ENCODE peak calls at places on chromosome 17, in six cellular contexts. L is heart left ventricle, A is heart right ventricle, X is brain microvascular endothelial cell, C is transverse colon, E is prostate gland. J is an unnamed sample.

GRCh38 chr17:74196541-74197310 is 6.8 kb upstream of the RPL38 start:
- DNase-seq in L (no peak), A (no peak), X (no peak), C (no peak), E (no peak), J (no peak)

GRCh38 chr17:17774009-17774881 is 62.5 kb downstream of the SREBF1 start:
- DNase-seq in L (peak; percentile 57), A (no peak), X (no peak), C (peak; percentile 83), E (peak; percentile 92), J (peak; percentile 67)

GRCh38 chr17:37361543-37361942 is 14.2 kb upstream of the C17orf78 start:
- DNase-seq in L (no peak), A (no peak), X (no peak), C (no peak), E (peak; percentile 65), J (no peak)

GRCh38 chr17:77035526-77035925 is 105.2 kb upstream of the SEC14L1 start:
- DNase-seq in L (no peak), A (no peak), X (no peak), C (no peak), E (no peak), J (no peak)

GRCh38 chr17:27944546-27945332 is 51.6 kb upstream of the LYRM9 start:
- DNase-seq in L (no peak), A (no peak), X (no peak), C (no peak), E (no peak), J (no peak)

GRCh38 chr17:28105501-28105900 is 63.0 kb downstream of the NLK start:
- DNase-seq in L (no peak), A (no peak), X (no peak), C (no peak), E (no peak), J (no peak)

GRCh38 chr17:34207572-34207971 is 47.5 kb upstream of the CCL2 start:
- DNase-seq in L (no peak), A (no peak), X (no peak), C (no peak), E (no peak), J (no peak)

GRCh38 chr17:20916383-20916782 is 126.4 kb downstream of the USP22 start:
- DNase-seq in L (no peak), A (no peak), X (no peak), C (no peak), E (no peak), J (no peak)

GRCh38 chr17:48513097-48513496 is 17.7 kb downstream of the HOXB1 start:
- DNase-seq in L (no peak), A (no peak), X (no peak), C (no peak), E (no peak), J (no peak)

GRCh38 chr17:41101586-41102259 is at the start of gene KRTAP4-16:
- DNase-seq in L (no peak), A (no peak), X (no peak), C (no peak), E (no peak), J (no peak)

GRCh38 chr17:3034578-3034920 is 28.9 kb downstream of the OR1D5 start:
- DNase-seq in L (no peak), A (no peak), X (no peak), C (no peak), E (no peak), J (no peak)

GRCh38 chr17:410674-411401 is 58.2 kb upstream of the RPH3AL start:
- DNase-seq in L (no peak), A (no peak), X (no peak), C (peak; percentile 30), E (no peak), J (no peak)

GRCh38 chr17:75853410-75853809 is 1.7 kb downstream of the WBP2 start:
- DNase-seq in L (no peak), A (no peak), X (peak; percentile 86), C (no peak), E (no peak), J (no peak)

GRCh38 chr17:43389022-43389947 is 9.5 kb upstream of the ARL4D start:
- DNase-seq in L (peak; percentile 90), A (peak; percentile 76), X (peak; percentile 80), C (peak; percentile 87), E (peak; percentile 80), J (peak; percentile 92)

GRCh38 chr17:19383681-19384470 is 3.1 kb downstream of the MFAP4 start:
- DNase-seq in L (peak; percentile 63), A (peak; percentile 35), X (no peak), C (no peak), E (no peak), J (no peak)

GRCh38 chr17:47119746-47120520 is 69.2 kb downstream of the CDC27 start:
- DNase-seq in L (no peak), A (no peak), X (no peak), C (no peak), E (no peak), J (no peak)

GRCh38 chr17:72104164-72104862 is 16.5 kb upstream of the SOX9 start:
- DNase-seq in L (no peak), A (peak; percentile 27), X (no peak), C (no peak), E (no peak), J (peak; percentile 37)

GRCh38 chr17:64160378-64160777 is 30.4 kb upstream of the ERN1 start:
- DNase-seq in L (no peak), A (no peak), X (no peak), C (no peak), E (no peak), J (no peak)

GRCh38 chr17:20092973-20093626 is 83.9 kb downstream of the SPECC1 start:
- DNase-seq in L (no peak), A (no peak), X (no peak), C (no peak), E (no peak), J (no peak)

GRCh38 chr17:37430051-37430591 is 23.4 kb downstream of the TADA2A start:
- DNase-seq in L (no peak), A (no peak), X (no peak), C (no peak), E (no peak), J (no peak)

GRCh38 chr17:48779421-48779820 is 37.6 kb downstream of the TTLL6 start:
- DNase-seq in L (no peak), A (no peak), X (no peak), C (no peak), E (no peak), J (no peak)

GRCh38 chr17:47687748-47688147 is 6.2 kb upstream of the TBKBP1 start:
- DNase-seq in L (no peak), A (no peak), X (no peak), C (no peak), E (no peak), J (no peak)

GRCh38 chr17:38967290-38967738 is at the start of gene FBXO47:
- DNase-seq in L (peak; percentile 97), A (peak; percentile 92), X (peak; percentile 90), C (peak; percentile 86), E (peak; percentile 87), J (peak; percentile 91)

GRCh38 chr17:51739245-51739886 is 419.1 kb downstream of the CA10 start:
- DNase-seq in L (no peak), A (no peak), X (no peak), C (no peak), E (peak; percentile 23), J (no peak)

GRCh38 chr17:15351487-15351840 is 10.1 kb upstream of the TEKT3 start:
- DNase-seq in L (no peak), A (no peak), X (no peak), C (no peak), E (no peak), J (no peak)

GRCh38 chr17:28255616-28256015 is 63.4 kb upstream of the TMEM97 start:
- DNase-seq in L (no peak), A (no peak), X (no peak), C (no peak), E (no peak), J (no peak)

GRCh38 chr17:16199093-16199492 is 16.2 kb downstream of the NCOR1 start:
- DNase-seq in L (no peak), A (no peak), X (no peak), C (no peak), E (no peak), J (no peak)

DNA sequence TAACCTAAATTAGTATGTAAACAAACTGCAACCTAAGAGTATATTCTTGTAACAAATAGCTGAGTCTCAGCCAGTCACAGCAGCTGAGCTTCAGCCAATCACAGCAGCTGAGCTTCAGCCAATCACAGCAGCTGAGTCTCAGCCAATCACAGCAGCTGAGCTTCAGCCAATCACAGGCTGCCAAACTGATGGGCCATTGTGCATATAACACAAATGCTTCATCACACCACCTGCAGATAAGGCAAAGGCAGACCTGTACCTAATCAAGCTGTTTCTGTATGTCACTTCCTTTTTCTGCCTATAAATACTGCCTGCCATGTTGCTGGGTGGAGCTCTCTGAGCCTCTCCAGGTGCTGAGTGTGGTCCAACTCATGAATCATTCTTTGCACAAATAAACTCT is 19.9 kb downstream of the MYH13 start:
- DNase-seq in L (no peak), A (no peak), X (no peak), C (no peak), E (no peak), J (no peak)
- TF ChIP-seq CTCF in L (no peak), A (no peak), X (no peak), C (no peak), E (no peak), J (no peak)

DNA sequence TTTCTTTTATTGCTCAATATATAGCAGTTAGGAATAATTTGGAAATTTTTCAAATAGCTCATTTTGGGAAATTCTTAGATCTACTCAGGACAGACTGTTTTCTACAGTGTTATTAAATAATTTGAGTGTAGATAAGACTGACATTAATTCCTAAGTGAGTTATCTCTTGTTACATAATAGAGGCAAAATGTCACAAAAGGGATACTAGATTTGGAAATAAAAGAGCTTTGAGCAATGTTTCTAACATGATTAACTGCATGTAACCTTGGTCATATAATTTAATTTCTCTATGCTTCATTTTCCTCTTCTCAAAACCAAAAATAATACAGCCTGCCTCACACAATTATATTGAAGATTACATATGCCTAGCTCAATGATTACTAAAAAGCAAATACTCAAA is 16.3 kb upstream of the KIF2B start:
- DNase-seq in L (no peak), A (no peak), X (no peak), C (no peak), E (no peak), J (no peak)
- H3K36me3 ChIP-seq in L (no peaks in the 10 kb centered on the region), A (no peaks in the 10 kb centered on the region), X (no peaks in the 10 kb centered on the region), C (no peaks in the 10 kb centered on the region), E (no peaks in the 10 kb centered on the region), J (no peaks in the 10 kb centered on the region)

DNA sequence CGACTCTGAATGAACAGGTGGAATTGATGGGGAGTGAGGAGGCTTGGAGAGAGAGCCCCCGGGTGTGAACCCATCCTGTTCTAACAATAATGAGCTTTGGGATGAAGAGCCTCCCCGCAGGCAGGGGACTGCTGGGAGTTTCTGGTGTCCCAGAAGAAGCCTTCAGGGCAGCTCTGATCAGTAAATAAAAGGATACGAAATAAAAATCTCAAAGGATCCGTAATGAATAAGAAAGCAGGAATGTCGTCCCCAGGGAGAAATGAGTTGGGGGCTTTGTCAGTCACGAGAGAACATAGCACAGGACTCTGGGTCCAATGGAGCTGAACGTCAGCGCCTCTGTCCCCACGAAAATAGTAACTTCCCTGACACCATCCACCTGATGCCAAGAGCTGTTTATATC is 113.4 kb downstream of the PITPNC1 start:
- DNase-seq in L (no peak), A (no peak), X (peak; percentile 40), C (no peak), E (no peak), J (no peak)
- H3K27ac ChIP-seq in L (peak overlapping the region; percentile 84), A (peak overlapping the region; percentile 70), X (peak overlapping the region; percentile 94), C (peak overlapping the region; percentile 46), E (peak overlapping the region; percentile 26), J (peak overlapping the region; percentile 13)

DNA sequence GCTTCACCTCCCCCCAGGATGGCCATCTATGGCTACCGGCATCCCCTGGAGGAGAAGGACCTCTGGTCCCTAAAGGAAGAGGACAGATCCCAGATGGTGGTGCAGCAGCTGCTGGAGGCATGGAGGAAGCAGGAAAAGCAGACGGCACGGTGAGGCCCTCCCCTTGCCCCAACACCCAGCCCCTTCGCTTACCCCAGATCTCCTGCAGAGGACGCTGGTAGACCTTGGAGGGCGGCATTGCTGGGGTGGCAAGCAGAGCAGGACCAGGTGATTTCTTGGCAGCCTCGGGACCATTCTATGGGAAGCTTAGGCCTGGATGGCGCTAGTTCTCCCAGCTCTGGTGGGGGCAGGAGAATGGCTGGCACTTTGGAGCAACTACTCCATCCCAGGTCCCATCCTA is 24.5 kb downstream of the ABCC3 start:
- DNase-seq in L (no peak), A (no peak), X (no peak), C (no peak), E (no peak), J (no peak)
- TF ChIP-seq CTCF in L (no peak), A (no peak), X (no peak), C (no peak), E (no peak), J (no peak)